ENCODE peak calls at places on chromosomes 3 and 15, in nine cellular contexts. D is posterior cingulate gyrus; X is CD8-positive, alpha-beta memory T cell; J is NCI-H2081; R is aorta; I is HFF-Myc; U is NCI-H774; L is neural progenitor cell; B is right cardiac atrium. Y is an unnamed sample.

GRCh38 chr15:66462630-66463029 is 34.9 kb downstream of the SNAPC5 start:
- DNase-seq in D (no peak), X (no peak), J (no peak), R (no peak), I (no peak), U (no peak), L (no peak), B (no peak), Y (no peak)

GRCh38 chr3:193465992-193466618 is 87.6 kb upstream of the ATP13A5 start:
- DNase-seq in D (no peak), X (no peak), J (no peak), R (no peak), I (no peak), U (peak; percentile 11), L (no peak), B (no peak), Y (no peak)

GRCh38 chr3:184765730-184766074 is 46.3 kb upstream of the VPS8 start:
- DNase-seq in D (no peak), X (no peak), J (no peak), R (peak; percentile 46), I (no peak), U (no peak), L (no peak), B (peak; percentile 27), Y (no peak)

GRCh38 chr15:35507932-35508638 is 37.9 kb downstream of the DPH6 start:
- DNase-seq in D (no peak), X (no peak), J (no peak), R (no peak), I (no peak), U (no peak), L (peak; percentile 59), B (no peak), Y (no peak)

GRCh38 chr3:36941162-36941561 is 3.7 kb downstream of the TRANK1 start:
- DNase-seq in D (no peak), X (no peak), J (no peak), R (no peak), I (no peak), U (no peak), L (no peak), B (no peak), Y (no peak)

GRCh38 chr3:72482589-72483249 is 365.5 kb downstream of the SHQ1 start:
- DNase-seq in D (no peak), X (peak; percentile 37), J (no peak), R (peak; percentile 79), I (no peak), U (peak; percentile 3), L (no peak), B (peak; percentile 81), Y (no peak)

GRCh38 chr3:38702231-38702630 is 52.7 kb upstream of the SCN5A start:
- DNase-seq in D (no peak), X (no peak), J (no peak), R (no peak), I (no peak), U (no peak), L (no peak), B (no peak), Y (no peak)

GRCh38 chr15:64286473-64286872 is 69.5 kb downstream of the CSNK1G1 start:
- DNase-seq in D (no peak), X (no peak), J (peak; percentile 39), R (no peak), I (no peak), U (no peak), L (no peak), B (no peak), Y (no peak)

GRCh38 chr3:17091895-17092294 is 207.1 kb downstream of the PLCL2 start:
- DNase-seq in D (no peak), X (no peak), J (no peak), R (no peak), I (no peak), U (no peak), L (no peak), B (no peak), Y (no peak)

GRCh38 chr3:194303749-194304148 is 47.4 kb downstream of the CPN2 start:
- DNase-seq in D (no peak), X (no peak), J (no peak), R (no peak), I (no peak), U (no peak), L (no peak), B (no peak), Y (no peak)

GRCh38 chr3:154122912-154123559 is 1.8 kb downstream of the ARHGEF26 start:
- DNase-seq in D (no peak), X (no peak), J (no peak), R (no peak), I (no peak), U (no peak), L (no peak), B (peak; percentile 52), Y (no peak)

GRCh38 chr15:64915518-64916227 is 4.0 kb downstream of the ANKDD1A start:
- DNase-seq in D (no peak), X (no peak), J (no peak), R (no peak), I (no peak), U (no peak), L (no peak), B (no peak), Y (no peak)

GRCh38 chr15:71691700-71692417 is 118.5 kb upstream of the NR2E3 start:
- DNase-seq in D (no peak), X (no peak), J (no peak), R (no peak), I (peak; percentile 69), U (no peak), L (peak; percentile 16), B (peak; percentile 53), Y (no peak)

GRCh38 chr3:20511863-20512262 is 325.9 kb upstream of the SGO1 start:
- DNase-seq in D (peak; percentile 29), X (no peak), J (peak; percentile 63), R (no peak), I (peak; percentile 60), U (peak; percentile 51), L (peak; percentile 69), B (no peak), Y (peak; percentile 12)

GRCh38 chr3:158570999-158571702 is at the start of gene MLF1:
- DNase-seq in D (peak; percentile 100), X (peak; percentile 65), J (peak; percentile 98), R (peak; percentile 98), I (peak; percentile 83), U (peak; percentile 98), L (peak; percentile 98), B (peak; percentile 99), Y (peak; percentile 90)

GRCh38 chr3:19668163-19668562 is 265.9 kb downstream of the EFHB start:
- DNase-seq in D (no peak), X (no peak), J (no peak), R (no peak), I (no peak), U (no peak), L (no peak), B (no peak), Y (no peak)

GRCh38 chr15:80999623-81000036 is 1.1 kb upstream of the TLNRD1 start:
- DNase-seq in D (no peak), X (peak; percentile 23), J (no peak), R (no peak), I (no peak), U (no peak), L (no peak), B (no peak), Y (no peak)

GRCh38 chr3:7684193-7684592 is 817.4 kb upstream of the LMCD1 start:
- DNase-seq in D (no peak), X (no peak), J (no peak), R (no peak), I (no peak), U (peak; percentile 13), L (no peak), B (no peak), Y (no peak)

GRCh38 chr3:125002414-125002811 is 53.4 kb downstream of the HEG1 start:
- DNase-seq in D (no peak), X (no peak), J (no peak), R (no peak), I (no peak), U (no peak), L (no peak), B (no peak), Y (no peak)

GRCh38 chr3:187739561-187740445 is 5.5 kb downstream of the BCL6 start:
- DNase-seq in D (no peak), X (peak; percentile 66), J (peak; percentile 80), R (peak; percentile 87), I (peak; percentile 84), U (peak; percentile 83), L (peak; percentile 89), B (peak; percentile 91), Y (peak; percentile 83)

GRCh38 chr3:119311191-119311925 is 17.2 kb downstream of the ARHGAP31 start:
- DNase-seq in D (no peak), X (no peak), J (no peak), R (no peak), I (no peak), U (no peak), L (no peak), B (no peak), Y (no peak)

GRCh38 chr15:72796515-72797337 is 13.2 kb upstream of the ADPGK start:
- DNase-seq in D (peak; percentile 86), X (peak; percentile 35), J (peak; percentile 63), R (peak; percentile 88), I (no peak), U (peak; percentile 52), L (peak; percentile 81), B (peak; percentile 80), Y (no peak)

GRCh38 chr3:49967307-49967706 is 27.4 kb downstream of the RBM6 start:
- DNase-seq in D (no peak), X (no peak), J (no peak), R (no peak), I (no peak), U (no peak), L (no peak), B (no peak), Y (no peak)

GRCh38 chr15:64247906-64248541 is 85.2 kb upstream of the PPIB start:
- DNase-seq in D (no peak), X (peak; percentile 6), J (peak; percentile 91), R (no peak), I (peak; percentile 87), U (peak; percentile 92), L (no peak), B (no peak), Y (no peak)

GRCh38 chr15:82129769-82130168 is 84.0 kb upstream of the MEX3B start:
- DNase-seq in D (no peak), X (no peak), J (peak; percentile 17), R (no peak), I (peak; percentile 48), U (no peak), L (no peak), B (no peak), Y (no peak)

GRCh38 chr3:194351952-194352536 is 916 bp upstream of the CPN2 start:
- DNase-seq in D (no peak), X (no peak), J (no peak), R (no peak), I (no peak), U (no peak), L (no peak), B (no peak), Y (no peak)

GRCh38 chr3:127307431-127307830 is 19.6 kb upstream of the PRR20G start:
- DNase-seq in D (no peak), X (no peak), J (no peak), R (no peak), I (no peak), U (no peak), L (no peak), B (no peak), Y (no peak)

GRCh38 chr3:61422945-61423740 is 138.2 kb upstream of the PTPRG start:
- DNase-seq in D (no peak), X (no peak), J (no peak), R (no peak), I (no peak), U (no peak), L (no peak), B (no peak), Y (no peak)

GRCh38 chr3:42179110-42179725 is 86.8 kb downstream of the CCK start:
- DNase-seq in D (no peak), X (no peak), J (no peak), R (no peak), I (peak; percentile 78), U (no peak), L (peak; percentile 41), B (no peak), Y (peak; percentile 24)

GRCh38 chr15:68377766-68378165 is 54.2 kb downstream of the ITGA11 start:
- DNase-seq in D (no peak), X (no peak), J (no peak), R (no peak), I (no peak), U (no peak), L (no peak), B (peak; percentile 30), Y (no peak)

GRCh38 chr3:125079675-125080045 is 23.9 kb upstream of the HEG1 start:
- DNase-seq in D (no peak), X (no peak), J (no peak), R (no peak), I (no peak), U (no peak), L (no peak), B (no peak), Y (no peak)

Y was measured in hippocampal formation.